ENCODE peak calls at places on chromosomes 5 and 9, in eight cellular contexts. W, N, V, H, D, R, B and O are unnamed samples.

GRCh38 chr5:139193928-139194327 is 4.2 kb downstream of the SIL1 start:
- DNase-seq in W (no peak), N (no peak), V (no peak), H (no peak), D (no peak), R (peak; percentile 42), B (no peak), O (no peak)

GRCh38 chr5:56412601-56413379 is 179.7 kb upstream of the ANKRD55 start:
- DNase-seq in W (no peak), N (peak; percentile 89), V (peak; percentile 81), H (no peak), D (no peak), R (peak; percentile 82), B (no peak), O (no peak)

GRCh38 chr5:18236386-18236785 is 602.1 kb downstream of the TAF11L14 start:
- DNase-seq in W (no peak), N (no peak), V (no peak), H (no peak), D (no peak), R (no peak), B (no peak), O (no peak)

GRCh38 chr9:94941211-94941875 is 214.8 kb downstream of the AOPEP start:
- DNase-seq in W (no peak), N (no peak), V (no peak), H (no peak), D (no peak), R (no peak), B (peak; percentile 29), O (no peak)

GRCh38 chr5:119417891-119418781 is 34.2 kb upstream of the HSD17B4 start:
- DNase-seq in W (no peak), N (no peak), V (no peak), H (no peak), D (no peak), R (no peak), B (peak; percentile 84), O (no peak)

GRCh38 chr5:82664711-82665110 is 386.6 kb upstream of the RPS23 start:
- DNase-seq in W (no peak), N (no peak), V (no peak), H (no peak), D (no peak), R (no peak), B (no peak), O (no peak)

GRCh38 chr9:129328357-129329103 is 150.5 kb upstream of the IER5L start:
- DNase-seq in W (no peak), N (no peak), V (no peak), H (no peak), D (no peak), R (no peak), B (peak; percentile 59), O (no peak)

GRCh38 chr5:134837530-134838181 is 8.1 kb upstream of the C5orf24 start:
- DNase-seq in W (no peak), N (no peak), V (no peak), H (no peak), D (no peak), R (no peak), B (peak; percentile 25), O (no peak)

GRCh38 chr5:74040065-74040551 is 414.1 kb downstream of the ARHGEF28 start:
- DNase-seq in W (no peak), N (no peak), V (no peak), H (no peak), D (no peak), R (no peak), B (peak; percentile 74), O (no peak)

GRCh38 chr5:57532513-57533497 is 50.2 kb upstream of the ACTBL2 start:
- DNase-seq in W (no peak), N (no peak), V (no peak), H (no peak), D (no peak), R (no peak), B (peak; percentile 29), O (no peak)

GRCh38 chr9:89591291-89592200 is 13.3 kb upstream of the GADD45G start:
- DNase-seq in W (no peak), N (no peak), V (no peak), H (no peak), D (no peak), R (no peak), B (no peak), O (no peak)

GRCh38 chr5:52668544-52669185 is 119.1 kb upstream of the ITGA1 start:
- DNase-seq in W (no peak), N (no peak), V (no peak), H (peak; percentile 57), D (no peak), R (no peak), B (no peak), O (no peak)

GRCh38 chr5:36720688-36721087 is 114.3 kb downstream of the SLC1A3 start:
- DNase-seq in W (no peak), N (peak; percentile 48), V (no peak), H (no peak), D (no peak), R (peak; percentile 79), B (no peak), O (no peak)

GRCh38 chr5:25066239-25066638 is 421.5 kb upstream of the CDH10 start:
- DNase-seq in W (no peak), N (no peak), V (no peak), H (no peak), D (no peak), R (no peak), B (no peak), O (no peak)

GRCh38 chr5:142320851-142321560 is 3.8 kb downstream of the SPRY4 start:
- DNase-seq in W (no peak), N (no peak), V (no peak), H (no peak), D (no peak), R (no peak), B (peak; percentile 44), O (no peak)

GRCh38 chr9:76658510-76659231 is 105.6 kb upstream of the PCA3 start:
- DNase-seq in W (no peak), N (peak; percentile 78), V (no peak), H (no peak), D (no peak), R (peak; percentile 63), B (peak; percentile 86), O (no peak)

DNA sequence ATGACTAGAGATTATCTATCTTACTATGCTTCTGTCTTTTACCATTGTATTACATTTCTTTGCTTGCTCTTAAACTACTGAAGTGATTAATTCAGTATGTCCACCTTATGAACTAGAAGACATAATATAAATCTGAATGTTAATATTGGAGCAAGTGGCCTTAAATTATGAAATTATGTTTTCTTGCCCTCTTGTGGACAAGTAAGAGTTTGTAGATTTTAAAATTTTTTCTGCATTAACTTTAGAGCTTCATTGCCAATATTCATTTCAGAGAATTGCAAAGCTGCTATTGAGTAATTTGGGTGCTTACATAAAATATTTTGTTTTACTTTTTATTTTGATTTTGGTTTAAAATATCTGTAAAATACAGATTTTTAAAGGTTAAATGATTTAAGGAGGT is 55.3 kb downstream of the RANBP17 start:
- DNase-seq in W (no peak), N (no peak), V (no peak), H (no peak), D (no peak), R (no peak), B (peak; percentile 28), O (no peak)
- TF ChIP-seq CTCF in W (peak; percentile 54), N (peak; percentile 14), V (no peak), H (no peak), D (no peak), R (no peak), B (peak; percentile 17), O (peak; percentile 59)

GRCh38 chr9:31916591-31917223 is 467.7 kb upstream of the ACO1 start:
- DNase-seq in W (no peak), N (peak; percentile 44), V (no peak), H (no peak), D (no peak), R (peak; percentile 13), B (no peak), O (no peak)
- TF ChIP-seq CTCF in W (no peak), N (peak; percentile 61), V (no peak), H (no peak), D (no peak), R (peak; percentile 21), B (no peak), O (no peak)

GRCh38 chr5:146599261-146599660 is 83.3 kb upstream of the GPR151 start:
- DNase-seq in W (no peak), N (no peak), V (no peak), H (no peak), D (no peak), R (no peak), B (no peak), O (no peak)
- TF ChIP-seq CTCF in W (no peak), N (no peak), V (no peak), H (no peak), D (no peak), R (no peak), B (no peak), O (no peak)

DNA sequence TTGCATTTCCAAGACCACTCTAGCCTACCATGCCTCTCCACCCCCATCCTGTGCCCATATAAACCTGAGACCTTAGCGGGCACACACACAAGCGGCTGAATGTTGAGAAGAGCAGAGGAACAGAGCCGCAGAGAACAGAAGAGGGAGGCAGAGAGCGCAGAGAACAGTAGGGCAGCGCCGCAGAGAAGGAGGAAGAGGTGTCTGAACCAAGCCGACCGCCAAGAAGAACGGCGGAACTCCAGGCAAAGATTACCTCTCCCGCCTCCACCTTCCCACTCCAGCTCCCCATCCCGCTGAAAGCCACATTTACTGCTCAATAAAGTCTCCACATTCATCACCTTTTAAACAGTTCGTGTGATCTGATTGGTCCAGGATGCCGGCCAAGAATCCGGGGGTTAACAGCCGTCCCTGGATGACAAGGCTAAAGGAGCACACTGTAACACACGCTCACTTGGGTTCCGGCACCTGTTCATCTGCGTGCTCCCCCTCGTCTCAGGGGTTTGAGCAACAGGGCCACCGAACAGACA is 33.2 kb downstream of the GRIN3A start:
- DNase-seq in W (peak; percentile 8), N (no peak), V (peak; percentile 26), H (no peak), D (peak; percentile 26), R (no peak), B (no peak), O (peak; percentile 43)
- TF ChIP-seq CTCF in W (peak; percentile 47), N (no peak), V (no peak), H (no peak), D (no peak), R (no peak), B (no peak), O (no peak)

GRCh38 chr9:35112257-35113020 is 3.2 kb downstream of the ATOSB start:
- DNase-seq in W (no peak), N (no peak), V (peak; percentile 69), H (no peak), D (no peak), R (no peak), B (peak; percentile 67), O (no peak)
- TF ChIP-seq CTCF in W (no peak), N (no peak), V (no peak), H (no peak), D (no peak), R (no peak), B (no peak), O (no peak)